ENCODE peak calls at places on chromosomes 7 and 10, in seven cellular contexts. M is NCI-H2081; T is CD4-positive, alpha-beta memory T cell; A is CD8-positive, alpha-beta T cell; H is lung; V is natural killer cell; J is GM20000. Y is an unnamed sample.
A peak's percentile ranks its signal among the peaks of the same experiment; 100 is the strongest.

GRCh38 chr10:24415455-24416169 is 206.7 kb downstream of the KIAA1217 start:
- DNase-seq in M (no peak), T (no peak), A (no peak), H (peak; percentile 69), V (no peak), J (no peak), Y (no peak)

GRCh38 chr10:59362991-59363390 is 642 bp upstream of the FAM13C start:
- DNase-seq in M (peak; percentile 78), T (no peak), A (no peak), H (peak; percentile 46), V (no peak), J (peak; percentile 19), Y (peak; percentile 87)

GRCh38 chr7:742791-743190 is 15.7 kb upstream of the PRKAR1B start:
- DNase-seq in M (no peak), T (no peak), A (no peak), H (no peak), V (no peak), J (no peak), Y (no peak)

GRCh38 chr7:36487756-36488336 is 98.2 kb downstream of the ANLN start:
- DNase-seq in M (peak; percentile 82), T (peak; percentile 61), A (no peak), H (no peak), V (no peak), J (peak; percentile 20), Y (peak; percentile 43)

GRCh38 chr7:45897042-45897690 is 8.9 kb downstream of the IGFBP1 start:
- DNase-seq in M (no peak), T (no peak), A (no peak), H (no peak), V (no peak), J (no peak), Y (no peak)

GRCh38 chr10:123150229-123150985 is 2.5 kb downstream of the HMX2 start:
- DNase-seq in M (no peak), T (no peak), A (no peak), H (no peak), V (no peak), J (peak; percentile 46), Y (no peak)

GRCh38 chr10:8224591-8224990 is 170.1 kb downstream of the GATA3 start:
- DNase-seq in M (no peak), T (no peak), A (no peak), H (no peak), V (no peak), J (no peak), Y (no peak)

GRCh38 chr10:91856637-91857036 is 52.6 kb downstream of the FGFBP3 start:
- DNase-seq in M (no peak), T (no peak), A (no peak), H (no peak), V (no peak), J (no peak), Y (no peak)

GRCh38 chr10:115826391-115826790 is 446.6 kb downstream of the GFRA1 start:
- DNase-seq in M (no peak), T (no peak), A (no peak), H (no peak), V (no peak), J (no peak), Y (no peak)

GRCh38 chr10:73248259-73248724 is 1.2 kb upstream of the DNAJC9 start:
- DNase-seq in M (no peak), T (no peak), A (no peak), H (no peak), V (no peak), J (no peak), Y (no peak)

GRCh38 chr7:100572949-100573675 is 588 bp downstream of the SAP25 start:
- DNase-seq in M (no peak), T (no peak), A (no peak), H (no peak), V (no peak), J (no peak), Y (no peak)

GRCh38 chr10:14259696-14260595 is 70.8 kb downstream of the FRMD4A start:
- DNase-seq in M (no peak), T (no peak), A (no peak), H (no peak), V (no peak), J (no peak), Y (no peak)

GRCh38 chr10:61486738-61487396 is 33.7 kb upstream of the TMEM26 start:
- DNase-seq in M (no peak), T (no peak), A (no peak), H (no peak), V (no peak), J (no peak), Y (no peak)

GRCh38 chr10:75876710-75877109 is 445.3 kb downstream of the LRMDA start:
- DNase-seq in M (no peak), T (no peak), A (no peak), H (no peak), V (no peak), J (no peak), Y (no peak)

GRCh38 chr10:97117372-97117771 is 68.4 kb downstream of the SLIT1 start:
- DNase-seq in M (no peak), T (no peak), A (no peak), H (no peak), V (no peak), J (no peak), Y (no peak)